ENCODE peak calls at places on chromosomes 16 and 17, in eight cellular contexts. One of them, this sample, is unnamed.

GRCh38 chr16:86574646-86575045 is 3.7 kb upstream of the FOXL1 start:
- DNase-seq in dorsolateral prefrontal cortex: no peak
- DNase-seq in HEK293T: no peak
- DNase-seq in breast epithelium: no peak
- DNase-seq in COLO829: no peak
- DNase-seq in OCI-LY7: no peak
- DNase-seq in HCEC 1CT: no peak
- DNase-seq in upper lobe of left lung: no peak
- DNase-seq in this sample: no peak

GRCh38 chr16:68065716-68066305 is 19.4 kb upstream of the NFATC3 start:
- DNase-seq in dorsolateral prefrontal cortex: no peak
- DNase-seq in upper lobe of left lung: peak
- DNase-seq in HCEC 1CT: peak
- DNase-seq in breast epithelium: no peak
- DNase-seq in HEK293T: no peak
- DNase-seq in COLO829: no peak
- DNase-seq in OCI-LY7: no peak
- DNase-seq in this sample: no peak

GRCh38 chr16:49825006-49825405 is 30.9 kb downstream of the ZNF423 start:
- DNase-seq in breast epithelium: no peak
- DNase-seq in dorsolateral prefrontal cortex: no peak
- DNase-seq in OCI-LY7: no peak
- DNase-seq in COLO829: no peak
- DNase-seq in HEK293T: no peak
- DNase-seq in HCEC 1CT: no peak
- DNase-seq in upper lobe of left lung: no peak
- DNase-seq in this sample: no peak

GRCh38 chr16:57166951-57167350 is 18.9 kb downstream of the PSME3IP1 start:
- DNase-seq in HEK293T: no peak
- DNase-seq in upper lobe of left lung: peak
- DNase-seq in HCEC 1CT: no peak
- DNase-seq in COLO829: no peak
- DNase-seq in dorsolateral prefrontal cortex: no peak
- DNase-seq in OCI-LY7: no peak
- DNase-seq in breast epithelium: no peak
- DNase-seq in this sample: no peak

GRCh38 chr16:2285731-2286191 is 17.8 kb upstream of the RNPS1 start:
- DNase-seq in upper lobe of left lung: no peak
- DNase-seq in HEK293T: no peak
- DNase-seq in COLO829: no peak
- DNase-seq in HCEC 1CT: no peak
- DNase-seq in dorsolateral prefrontal cortex: no peak
- DNase-seq in breast epithelium: no peak
- DNase-seq in OCI-LY7: no peak
- DNase-seq in this sample: no peak

GRCh38 chr16:85151603-85152413 is 39.5 kb upstream of the CIBAR2 start:
- DNase-seq in upper lobe of left lung: peak
- DNase-seq in breast epithelium: peak
- DNase-seq in HEK293T: no peak
- DNase-seq in OCI-LY7: no peak
- DNase-seq in HCEC 1CT: peak
- DNase-seq in dorsolateral prefrontal cortex: peak
- DNase-seq in COLO829: peak
- DNase-seq in this sample: no peak

GRCh38 chr16:630815-631405 is at the start of gene WFIKKN1:
- DNase-seq in upper lobe of left lung: peak
- DNase-seq in breast epithelium: no peak
- DNase-seq in HEK293T: no peak
- DNase-seq in dorsolateral prefrontal cortex: no peak
- DNase-seq in COLO829: no peak
- DNase-seq in HCEC 1CT: no peak
- DNase-seq in OCI-LY7: no peak
- DNase-seq in this sample: no peak

GRCh38 chr17:142102-142661 is 4.8 kb downstream of the SCGB1C2 start:
- DNase-seq in OCI-LY7: peak
- DNase-seq in COLO829: peak
- DNase-seq in HEK293T: peak
- DNase-seq in breast epithelium: peak
- DNase-seq in HCEC 1CT: no peak
- DNase-seq in dorsolateral prefrontal cortex: peak
- DNase-seq in upper lobe of left lung: peak
- DNase-seq in this sample: peak

This sample was measured in GM12864.